ENCODE peak calls at places on chromosomes 13 and 19, in eight cellular contexts. S, I, J, D, A, L, Y and H are unnamed samples.
A peak's percentile ranks its signal among the peaks of the same experiment; 100 is the strongest.

GRCh38 chr19:15479391-15480345 is at the start of gene PGLYRP2:
- DNase-seq in S (peak; percentile 30), I (peak; percentile 40), J (no peak), D (no peak), A (no peak), L (peak; percentile 17), Y (peak; percentile 48), H (no peak)

GRCh38 chr19:38557205-38557799 is 60.5 kb downstream of the MAP4K1 start:
- DNase-seq in S (no peak), I (no peak), J (no peak), D (no peak), A (peak; percentile 38), L (no peak), Y (peak; percentile 27), H (no peak)

GRCh38 chr19:30441011-30441410 is 68.8 kb downstream of the ZNF536 start:
- DNase-seq in S (no peak), I (no peak), J (no peak), D (no peak), A (no peak), L (no peak), Y (no peak), H (no peak)

GRCh38 chr19:51691122-51692064 is 1.7 kb upstream of the SPACA6 start:
- DNase-seq in S (peak; percentile 89), I (peak; percentile 54), J (peak; percentile 30), D (peak; percentile 35), A (no peak), L (peak; percentile 42), Y (no peak), H (no peak)

GRCh38 chr13:66513728-66514127 is 716.4 kb downstream of the PCDH9 start:
- DNase-seq in S (no peak), I (no peak), J (no peak), D (no peak), A (no peak), L (no peak), Y (no peak), H (peak; percentile 76)

GRCh38 chr19:55355213-55355821 is 798 bp upstream of the COX6B2 start:
- DNase-seq in S (peak; percentile 77), I (no peak), J (peak; percentile 69), D (no peak), A (no peak), L (peak; percentile 72), Y (peak; percentile 66), H (no peak)

GRCh38 chr19:35545001-35545854 is at the start of gene TMEM147:
- DNase-seq in S (peak; percentile 94), I (peak; percentile 92), J (peak; percentile 96), D (peak; percentile 98), A (peak; percentile 92), L (peak; percentile 100), Y (peak; percentile 84), H (peak; percentile 89)

GRCh38 chr19:39809368-39809767 is 24.6 kb downstream of the DYRK1B start:
- DNase-seq in S (no peak), I (no peak), J (no peak), D (no peak), A (no peak), L (no peak), Y (no peak), H (no peak)

GRCh38 chr13:96229356-96229755 is 139.4 kb downstream of the HS6ST3 start:
- DNase-seq in S (peak; percentile 72), I (peak; percentile 31), J (peak; percentile 29), D (peak; percentile 35), A (peak; percentile 1), L (peak; percentile 3), Y (peak; percentile 48), H (peak; percentile 32)

GRCh38 chr13:42355841-42356575 is 84.1 kb downstream of the AKAP11 start:
- DNase-seq in S (no peak), I (no peak), J (no peak), D (no peak), A (no peak), L (no peak), Y (no peak), H (no peak)

GRCh38 chr19:18385359-18385674 is 641 bp upstream of the GDF15 start:
- DNase-seq in S (no peak), I (no peak), J (no peak), D (no peak), A (no peak), L (no peak), Y (no peak), H (no peak)

GRCh38 chr19:18384775-18385174 is 1.2 kb upstream of the GDF15 start:
- DNase-seq in S (no peak), I (no peak), J (no peak), D (no peak), A (no peak), L (no peak), Y (no peak), H (no peak)

GRCh38 chr19:18387395-18387794 is 1.4 kb downstream of the GDF15 start:
- DNase-seq in S (no peak), I (no peak), J (no peak), D (peak; percentile 3), A (no peak), L (no peak), Y (no peak), H (no peak)

GRCh38 chr19:18386543-18387251 is 739 bp downstream of the GDF15 start:
- DNase-seq in S (no peak), I (peak; percentile 77), J (no peak), D (peak; percentile 11), A (no peak), L (no peak), Y (no peak), H (no peak)

GRCh38 chr19:18385675-18386542 is at the start of gene GDF15:
- DNase-seq in S (peak; percentile 89), I (peak; percentile 78), J (peak; percentile 73), D (peak; percentile 92), A (peak; percentile 42), L (peak; percentile 76), Y (peak; percentile 50), H (no peak)
- TF ChIP-seq EZH2phosphoT487 in S (no peak), I (no peak), J (no peak), D (no peak), A (no peak), L (no peak), Y (no peak), H (no peak)

GRCh38 chr19:43640424-43640757 is 741 bp upstream of the CADM4 start:
- DNase-seq in S (peak; percentile 19), I (no peak), J (no peak), D (no peak), A (no peak), L (no peak), Y (no peak), H (no peak)
- H3K27ac ChIP-seq in S (no peak overlapping the region), I (no peak overlapping the region), J (no peak overlapping the region), D (no peak overlapping the region), A (no peak overlapping the region), L (no peak overlapping the region), Y (no peak overlapping the region), H (no peak overlapping the region)

GRCh38 chr19:41327076-41327475 is 17.1 kb downstream of the CCDC97 start:
- DNase-seq in S (no peak), I (no peak), J (no peak), D (no peak), A (no peak), L (no peak), Y (no peak), H (peak; percentile 37)

GRCh38 chr19:41328818-41329220 is 18.8 kb downstream of the CCDC97 start:
- DNase-seq in S (no peak), I (no peak), J (no peak), D (no peak), A (no peak), L (no peak), Y (no peak), H (no peak)

GRCh38 chr19:41328157-41328817 is 18.3 kb downstream of the CCDC97 start:
- DNase-seq in S (no peak), I (no peak), J (no peak), D (no peak), A (no peak), L (no peak), Y (no peak), H (peak; percentile 36)

GRCh38 chr19:41325947-41326706 is 16.2 kb downstream of the CCDC97 start:
- DNase-seq in S (no peak), I (peak; percentile 81), J (no peak), D (peak; percentile 58), A (peak; percentile 78), L (peak; percentile 81), Y (peak; percentile 42), H (no peak)

DNA sequence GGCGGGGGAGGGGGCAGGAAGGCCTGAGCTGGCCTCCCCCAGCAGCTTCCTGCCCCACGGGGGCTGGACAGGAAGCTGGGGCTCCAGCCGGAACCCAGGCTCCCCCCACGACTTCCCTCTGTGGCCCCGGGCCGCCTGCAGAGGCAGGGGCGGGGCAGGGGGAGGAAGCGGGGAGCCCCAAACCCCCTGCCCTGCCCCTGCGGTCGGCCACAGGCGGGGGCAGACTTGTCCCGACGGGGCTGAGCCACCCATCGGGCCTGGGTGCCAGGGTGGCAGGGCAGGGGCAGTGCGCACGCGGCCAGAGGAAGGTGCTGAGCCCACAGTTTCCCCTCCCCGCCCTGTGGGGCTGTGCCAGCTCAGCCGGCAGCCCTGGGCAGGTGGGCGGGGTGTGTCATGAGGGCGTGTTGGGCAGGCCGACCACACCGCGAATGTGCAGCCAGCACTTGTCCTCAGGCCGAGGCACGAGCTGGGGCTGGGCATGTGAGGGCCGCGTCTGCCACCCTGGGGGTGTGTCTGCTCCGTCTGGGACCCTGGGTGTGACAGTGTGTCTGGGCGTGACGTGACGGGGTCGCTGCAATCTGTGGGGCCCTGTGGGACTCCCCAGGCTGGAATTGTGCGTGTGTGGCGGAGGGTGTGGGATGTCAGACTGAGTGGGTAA is 17.7 kb downstream of the CCDC97 start:
- DNase-seq in S (peak; percentile 67), I (peak; percentile 53), J (no peak), D (no peak), A (peak; percentile 80), L (peak; percentile 44), Y (peak; percentile 81), H (peak; percentile 95)
- TF ChIP-seq EZH2phosphoT487 in S (no peak), I (no peak), J (no peak), D (no peak), A (no peak), L (no peak), Y (peak; percentile 64), H (no peak)

GRCh38 chr19:33100894-33101644 is 20.1 kb downstream of the GPATCH1 start:
- DNase-seq in S (no peak), I (no peak), J (no peak), D (peak; percentile 79), A (no peak), L (no peak), Y (peak; percentile 70), H (no peak)

GRCh38 chr19:33093420-33094210 is 12.6 kb downstream of the GPATCH1 start:
- DNase-seq in S (no peak), I (no peak), J (no peak), D (no peak), A (no peak), L (no peak), Y (no peak), H (no peak)

GRCh38 chr19:33094504-33095067 is 13.6 kb downstream of the GPATCH1 start:
- DNase-seq in S (no peak), I (no peak), J (no peak), D (no peak), A (no peak), L (no peak), Y (peak; percentile 3), H (no peak)

GRCh38 chr19:33098023-33098652 is 17.2 kb downstream of the GPATCH1 start:
- DNase-seq in S (no peak), I (no peak), J (no peak), D (peak; percentile 52), A (no peak), L (no peak), Y (peak; percentile 65), H (no peak)

DNA sequence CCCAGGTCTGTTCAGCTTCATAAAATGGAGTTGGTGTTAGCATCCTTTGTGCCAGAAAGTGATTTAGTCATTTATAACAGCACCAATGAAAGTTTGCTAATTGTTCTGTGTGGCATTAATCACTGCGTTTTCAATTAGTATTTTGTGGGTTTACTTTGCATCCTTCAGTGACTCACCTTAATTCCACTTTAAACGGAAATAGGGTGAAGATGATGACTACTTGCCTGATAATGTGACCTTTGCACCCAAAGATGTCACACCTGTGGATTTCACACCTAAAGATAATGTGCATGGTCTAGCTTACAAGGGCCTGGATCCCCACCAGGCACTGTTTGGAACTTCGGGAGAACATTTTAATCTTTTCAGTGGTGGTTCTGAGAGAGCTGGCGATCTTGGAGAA is 15.0 kb downstream of the GPATCH1 start:
- DNase-seq in S (no peak), I (no peak), J (no peak), D (no peak), A (no peak), L (no peak), Y (no peak), H (no peak)
- H3K27ac ChIP-seq in S (no peak overlapping the region), I (no peak overlapping the region), J (no peak overlapping the region), D (peak overlapping the region; percentile 71), A (no peak overlapping the region), L (no peak overlapping the region), Y (no peak overlapping the region), H (no peak overlapping the region)